ENCODE peak calls at places on chromosome 11, in six cellular contexts. D is SJSA1; Y is fibroblast of lung; L is CD4-positive, alpha-beta memory T cell; J is heart right ventricle; A is HL-60. W is an unnamed sample.

GRCh38 chr11:124670732-124671131 is 2.8 kb downstream of the SIAE start:
- DNase-seq in D (no peak), Y (peak; percentile 24), L (peak; percentile 73), J (no peak), A (peak; percentile 83), W (peak; percentile 45)

GRCh38 chr11:72236083-72236697 is 7.8 kb downstream of the PHOX2A start:
- DNase-seq in D (no peak), Y (no peak), L (no peak), J (no peak), A (no peak), W (no peak)

GRCh38 chr11:65128182-65129145 is 5.9 kb downstream of the SYVN1 start:
- DNase-seq in D (no peak), Y (no peak), L (no peak), J (no peak), A (no peak), W (no peak)

GRCh38 chr11:121757480-121758125 is 304.8 kb upstream of the SORL1-AS1 start:
- DNase-seq in D (no peak), Y (peak; percentile 40), L (no peak), J (no peak), A (no peak), W (no peak)

GRCh38 chr11:7749456-7749855 is 43.2 kb upstream of the OVCH2 start:
- DNase-seq in D (no peak), Y (no peak), L (no peak), J (no peak), A (no peak), W (no peak)

GRCh38 chr11:124717421-124717785 is 22.3 kb upstream of the NRGN start:
- DNase-seq in D (no peak), Y (no peak), L (no peak), J (no peak), A (no peak), W (no peak)

GRCh38 chr11:69912161-69912910 is 93.1 kb upstream of the FGF3 start:
- DNase-seq in D (no peak), Y (no peak), L (no peak), J (no peak), A (no peak), W (no peak)

GRCh38 chr11:120326845-120327281 is 1.8 kb downstream of the TLCD5 start:
- DNase-seq in D (no peak), Y (peak; percentile 46), L (no peak), J (no peak), A (no peak), W (no peak)

GRCh38 chr11:133402551-133402950 is 129.8 kb downstream of the OPCML start:
- DNase-seq in D (no peak), Y (no peak), L (no peak), J (no peak), A (no peak), W (no peak)

GRCh38 chr11:65574147-65574962 is 1.5 kb upstream of the EHBP1L1 start:
- DNase-seq in D (peak; percentile 100), Y (peak; percentile 95), L (peak; percentile 92), J (peak; percentile 94), A (peak; percentile 98), W (peak; percentile 68)

GRCh38 chr11:129705341-129705740 is 110.3 kb upstream of the TMEM45B start:
- DNase-seq in D (no peak), Y (no peak), L (no peak), J (no peak), A (no peak), W (no peak)

GRCh38 chr11:14119357-14119756 is 156.8 kb downstream of the SPON1 start:
- DNase-seq in D (no peak), Y (no peak), L (no peak), J (no peak), A (no peak), W (no peak)

GRCh38 chr11:131914299-131914902 is 544.0 kb downstream of the NTM start:
- DNase-seq in D (peak; percentile 3), Y (peak; percentile 48), L (no peak), J (no peak), A (no peak), W (no peak)

GRCh38 chr11:868802-869201 is 26.1 kb downstream of the TSPAN4 start:
- DNase-seq in D (no peak), Y (no peak), L (no peak), J (no peak), A (no peak), W (no peak)

GRCh38 chr11:35458846-35459245 is 39.5 kb upstream of the SLC1A2 start:
- DNase-seq in D (no peak), Y (no peak), L (no peak), J (no peak), A (no peak), W (no peak)

GRCh38 chr11:33899383-33900037 is 7.6 kb upstream of the LMO2 start:
- DNase-seq in D (no peak), Y (peak; percentile 79), L (no peak), J (peak; percentile 54), A (no peak), W (no peak)

GRCh38 chr11:68897441-68897840 is 6.2 kb downstream of the MRPL21 start:
- DNase-seq in D (no peak), Y (no peak), L (no peak), J (no peak), A (no peak), W (no peak)

GRCh38 chr11:121965330-121965729 is 150.7 kb downstream of the BLID start:
- DNase-seq in D (peak; percentile 4), Y (no peak), L (no peak), J (peak; percentile 17), A (no peak), W (no peak)

GRCh38 chr11:100563541-100564280 is 123.4 kb upstream of the ARHGAP42 start:
- DNase-seq in D (peak; percentile 4), Y (no peak), L (no peak), J (no peak), A (no peak), W (no peak)

GRCh38 chr11:119101367-119101758 is 290 bp downstream of the DPAGT1 start:
- DNase-seq in D (no peak), Y (no peak), L (no peak), J (no peak), A (no peak), W (no peak)

GRCh38 chr11:6468712-6469495 is 4.8 kb downstream of the TRIM3 start:
- DNase-seq in D (peak; percentile 39), Y (peak; percentile 87), L (no peak), J (peak; percentile 89), A (no peak), W (no peak)

GRCh38 chr11:17508306-17508705 is 31.7 kb upstream of the ABCC8 start:
- DNase-seq in D (no peak), Y (peak; percentile 3), L (no peak), J (no peak), A (no peak), W (no peak)

GRCh38 chr11:10909141-10909883 is 51.5 kb upstream of the ZBED5 start:
- DNase-seq in D (no peak), Y (no peak), L (no peak), J (no peak), A (no peak), W (no peak)

GRCh38 chr11:44968510-44968909 is 17.8 kb upstream of the TP53I11 start:
- DNase-seq in D (no peak), Y (no peak), L (no peak), J (no peak), A (no peak), W (no peak)

GRCh38 chr11:76859708-76860233 is 947 bp upstream of the ACER3 start:
- DNase-seq in D (no peak), Y (no peak), L (no peak), J (no peak), A (no peak), W (no peak)
- H3K27ac ChIP-seq in D (no peak overlapping the region), Y (no peak overlapping the region), L (no peak overlapping the region), J (peak overlapping the region; percentile 88), A (no peak overlapping the region), W (no peak overlapping the region)

GRCh38 chr11:74417860-74418508 is 19.8 kb upstream of the PGM2L1 start:
- DNase-seq in D (no peak), Y (no peak), L (no peak), J (no peak), A (no peak), W (no peak)
- H3K27ac ChIP-seq in D (peak overlapping the region; percentile 57), Y (no peak overlapping the region), L (no peak overlapping the region), J (peak overlapping the region; percentile 23), A (no peak overlapping the region), W (no peak overlapping the region)

DNA sequence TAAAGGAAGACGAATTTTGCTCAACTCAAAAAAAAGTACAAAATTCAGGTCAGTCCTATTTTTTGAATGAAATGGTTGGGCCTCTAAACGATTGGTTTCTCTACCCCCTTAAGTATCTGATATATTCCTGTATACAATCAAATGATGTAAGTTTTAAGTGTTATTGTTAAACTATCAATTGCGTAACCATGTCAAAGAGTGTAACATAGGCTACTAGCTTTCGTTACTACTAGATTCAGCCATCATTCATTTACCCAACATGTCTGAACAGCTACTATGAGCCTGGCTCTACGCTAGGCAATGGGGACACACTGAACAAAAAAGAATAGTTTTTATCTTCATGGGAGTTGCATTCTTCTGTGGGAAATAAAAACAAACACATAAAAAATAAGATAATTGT is 3.3 kb downstream of the RAB6A start:
- DNase-seq in D (no peak), Y (peak; percentile 53), L (no peak), J (no peak), A (peak; percentile 63), W (no peak)
- H3K27ac ChIP-seq in D (no peak overlapping the region), Y (no peak overlapping the region), L (no peak overlapping the region), J (no peak overlapping the region), A (no peak overlapping the region), W (no peak overlapping the region)

DNA sequence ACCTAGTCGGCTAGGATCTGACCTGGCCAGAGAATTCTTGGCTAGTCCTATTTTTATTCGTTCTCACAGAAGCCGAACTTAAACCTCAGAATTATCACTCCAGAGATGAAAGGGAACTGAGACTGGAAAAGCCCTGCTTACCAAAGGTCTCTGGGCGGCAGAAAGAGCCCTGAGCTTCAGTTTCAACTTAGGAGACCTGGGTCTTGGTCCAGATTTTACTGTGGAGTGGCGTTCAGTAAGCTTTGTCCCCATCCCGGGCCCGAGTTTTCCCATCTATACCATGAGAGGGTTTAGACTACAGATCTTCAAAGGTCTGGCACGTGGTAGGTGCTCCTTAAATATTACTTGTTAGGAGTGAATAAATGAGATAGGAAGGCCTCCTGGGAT is 529 bp downstream of the NEU3 start:
- DNase-seq in D (no peak), Y (peak; percentile 20), L (no peak), J (no peak), A (no peak), W (no peak)
- H3K27ac ChIP-seq in D (peak overlapping the region; percentile 67), Y (peak overlapping the region; percentile 66), L (peak overlapping the region; percentile 68), J (peak overlapping the region; percentile 67), A (peak overlapping the region; percentile 84), W (peak overlapping the region; percentile 66)